ENCODE peak calls at places on chromosomes 13 and 19, in nine cellular contexts. Y is endothelial cell; H is fibroblast of the conjunctiva; G is activated CD4-positive, alpha-beta T cell treated with anti-CD3 and anti-CD28 coated beads, Interleukin-2, amount 50 U/mL, for 4 hours; B is lung; U is stimulated activated CD4-positive, alpha-beta T cell treated with anti-CD3 and anti-CD28 coated beads, Interleukin-15, amount 100 ng/mL, for 1 hour; O is pulmonary artery endothelial cell; Z is amniotic epithelial cell; M is progenitor cell of endocrine pancreas. R is an unnamed sample.

GRCh38 chr13:65768545-65768944 is 1461.6 kb downstream of the PCDH9 start:
- DNase-seq in H (no peak), O (no peak), Y (no peak), B (no peak), G (no peak), M (no peak), U (no peak), Z (no peak), R (no peak)

GRCh38 chr13:94352057-94352456 is 127.4 kb downstream of the DCT start:
- DNase-seq in M (no peak), O (no peak), H (no peak), G (no peak), U (no peak), Y (no peak), B (no peak), Z (peak), R (no peak)

GRCh38 chr19:40594657-40595077 is 6.5 kb upstream of the LTBP4 start:
- DNase-seq in Y (no peak), H (no peak), O (no peak), B (no peak), M (no peak), G (no peak), Z (peak), U (no peak), R (no peak)

GRCh38 chr13:75806101-75806500 is 170.0 kb downstream of the LMO7 start:
- DNase-seq in M (no peak), B (no peak), G (no peak), H (no peak), Y (no peak), Z (peak), U (no peak), O (no peak), R (no peak)

GRCh38 chr19:48218964-48219363 is 36.7 kb downstream of the CARD8 start:
- DNase-seq in Z (peak), U (no peak), B (no peak), O (peak), G (no peak), H (no peak), Y (no peak), M (no peak), R (no peak)

GRCh38 chr13:64234255-64234654 is 2818.6 kb upstream of the PCDH20 start:
- DNase-seq in U (no peak), M (no peak), H (peak), G (no peak), Y (no peak), O (peak), B (no peak), Z (peak), R (no peak)

GRCh38 chr19:13428352-13428751 is 77.9 kb downstream of the CACNA1A start:
- DNase-seq in G (no peak), M (no peak), H (no peak), Z (no peak), Y (peak), U (no peak), B (no peak), O (no peak), R (no peak)

GRCh38 chr19:18194554-18195238 is 1.7 kb downstream of the MPV17L2 start:
- DNase-seq in H (no peak), M (no peak), G (no peak), Y (peak), U (no peak), B (no peak), Z (peak), O (no peak), R (no peak)

GRCh38 chr13:28558567-28558966 is 63.6 kb upstream of the FLT1 start:
- DNase-seq in G (no peak), Z (no peak), H (no peak), B (no peak), Y (no peak), U (no peak), M (no peak), O (no peak), R (no peak)

GRCh38 chr19:58559275-58560006 is 1.0 kb upstream of the UBE2M start:
- DNase-seq in Z (peak), Y (peak), H (peak), O (peak), U (no peak), M (peak), G (no peak), B (peak), R (peak)

GRCh38 chr19:38323276-38323675 is 3.6 kb downstream of the KCNK6 start:
- DNase-seq in B (no peak), Y (no peak), O (no peak), H (no peak), Z (no peak), M (no peak), G (no peak), U (no peak), R (no peak)

GRCh38 chr13:108594153-108594552 is 35.3 kb upstream of the MYO16 start:
- DNase-seq in Z (no peak), Y (no peak), O (no peak), U (no peak), H (no peak), B (no peak), G (no peak), M (no peak), R (no peak)

GRCh38 chr19:57813919-57814504 is 701 bp downstream of the ZNF552 start:
- DNase-seq in Z (no peak), G (no peak), O (no peak), Y (no peak), B (no peak), U (no peak), M (no peak), H (no peak), R (no peak)

GRCh38 chr19:54959840-54960239 is 6.3 kb upstream of the NLRP2 start:
- DNase-seq in M (no peak), Y (no peak), U (no peak), B (no peak), H (no peak), G (no peak), Z (no peak), O (no peak), R (no peak)

GRCh38 chr19:29953352-29954247 is 11.6 kb downstream of the URI1 start:
- DNase-seq in Y (no peak), O (no peak), H (peak), U (no peak), B (no peak), Z (peak), G (no peak), M (no peak), R (no peak)

GRCh38 chr19:41377977-41378707 is 1.8 kb downstream of the TMEM91 start:
- DNase-seq in M (no peak), G (no peak), B (no peak), U (no peak), Y (peak), Z (no peak), H (no peak), O (no peak), R (no peak)

GRCh38 chr13:48448285-48448962 is 35.5 kb upstream of the LPAR6 start:
- DNase-seq in G (no peak), Y (no peak), O (no peak), H (no peak), Z (no peak), U (no peak), B (no peak), M (no peak), R (no peak)

GRCh38 chr19:4555657-4556561 is 3.6 kb downstream of the SEMA6B start:
- DNase-seq in M (no peak), U (no peak), O (no peak), Y (no peak), Z (no peak), B (no peak), G (no peak), H (no peak), R (peak)